ENCODE peak calls at places on chromosomes 3 and 15, in eight cellular contexts. One of them, this sample, is unnamed.

GRCh38 chr3:83513011-83513410 is 1445.8 kb upstream of the CADM2 start:
- DNase-seq in fibroblast of mammary gland: no peak
- DNase-seq in A549: no peak
- DNase-seq in GM12878: no peak
- DNase-seq in fibroblast of lung: no peak
- DNase-seq in body of pancreas: no peak
- DNase-seq in cardiac muscle cell: no peak
- DNase-seq in breast epithelium: no peak
- DNase-seq in this sample: no peak

GRCh38 chr3:129121016-129121791 is 400 bp downstream of the RAB43 start:
- DNase-seq in fibroblast of mammary gland: peak; percentile 19
- DNase-seq in A549: no peak
- DNase-seq in GM12878: no peak
- DNase-seq in fibroblast of lung: peak; percentile 26
- DNase-seq in body of pancreas: no peak
- DNase-seq in cardiac muscle cell: peak; percentile 30
- DNase-seq in breast epithelium: no peak
- DNase-seq in this sample: peak; percentile 47

GRCh38 chr3:70360985-70361384 is 48.5 kb upstream of the MDFIC2 start:
- DNase-seq in fibroblast of mammary gland: peak; percentile 47
- DNase-seq in A549: peak; percentile 54
- DNase-seq in GM12878: peak; percentile 19
- DNase-seq in fibroblast of lung: peak; percentile 48
- DNase-seq in body of pancreas: no peak
- DNase-seq in cardiac muscle cell: no peak
- DNase-seq in breast epithelium: no peak
- DNase-seq in this sample: peak; percentile 1

GRCh38 chr15:89860446-89860845 is 33.3 kb downstream of the AP3S2 start:
- DNase-seq in fibroblast of mammary gland: no peak
- DNase-seq in A549: no peak
- DNase-seq in GM12878: no peak
- DNase-seq in fibroblast of lung: no peak
- DNase-seq in body of pancreas: no peak
- DNase-seq in cardiac muscle cell: no peak
- DNase-seq in breast epithelium: no peak
- DNase-seq in this sample: peak; percentile 61

GRCh38 chr3:120025520-120025919 is 68.7 kb downstream of the GSK3B start:
- DNase-seq in fibroblast of mammary gland: peak; percentile 25
- DNase-seq in A549: no peak
- DNase-seq in GM12878: no peak
- DNase-seq in fibroblast of lung: no peak
- DNase-seq in body of pancreas: no peak
- DNase-seq in cardiac muscle cell: no peak
- DNase-seq in breast epithelium: no peak
- DNase-seq in this sample: no peak

GRCh38 chr15:40103864-40104271 is 4.8 kb downstream of the BMF start:
- DNase-seq in fibroblast of mammary gland: no peak
- DNase-seq in A549: no peak
- DNase-seq in GM12878: no peak
- DNase-seq in fibroblast of lung: no peak
- DNase-seq in body of pancreas: no peak
- DNase-seq in cardiac muscle cell: no peak
- DNase-seq in breast epithelium: no peak
- DNase-seq in this sample: no peak

GRCh38 chr15:48631191-48631770 is 14.2 kb downstream of the FBN1 start:
- DNase-seq in fibroblast of mammary gland: peak; percentile 59
- DNase-seq in A549: no peak
- DNase-seq in GM12878: no peak
- DNase-seq in fibroblast of lung: peak; percentile 29
- DNase-seq in body of pancreas: no peak
- DNase-seq in cardiac muscle cell: peak; percentile 15
- DNase-seq in breast epithelium: no peak
- DNase-seq in this sample: no peak

GRCh38 chr3:95424296-95424695 is 1361.4 kb downstream of the NSUN3 start:
- DNase-seq in fibroblast of mammary gland: no peak
- DNase-seq in A549: no peak
- DNase-seq in GM12878: no peak
- DNase-seq in fibroblast of lung: no peak
- DNase-seq in body of pancreas: no peak
- DNase-seq in cardiac muscle cell: no peak
- DNase-seq in breast epithelium: no peak
- DNase-seq in this sample: no peak

GRCh38 chr15:82165948-82166376 is 96.6 kb downstream of the EFL1 start:
- DNase-seq in fibroblast of mammary gland: peak; percentile 70
- DNase-seq in A549: no peak
- DNase-seq in GM12878: peak; percentile 12
- DNase-seq in fibroblast of lung: peak; percentile 40
- DNase-seq in body of pancreas: no peak
- DNase-seq in cardiac muscle cell: no peak
- DNase-seq in breast epithelium: no peak
- DNase-seq in this sample: peak; percentile 48

GRCh38 chr3:72977463-72977862 is 19.1 kb upstream of the PPP4R2 start:
- DNase-seq in fibroblast of mammary gland: no peak
- DNase-seq in A549: no peak
- DNase-seq in GM12878: no peak
- DNase-seq in fibroblast of lung: no peak
- DNase-seq in body of pancreas: no peak
- DNase-seq in cardiac muscle cell: no peak
- DNase-seq in breast epithelium: no peak
- DNase-seq in this sample: no peak
- H3K4me3 ChIP-seq in fibroblast of mammary gland: no peak overlapping the region
- H3K4me3 ChIP-seq in A549: no peak overlapping the region
- H3K4me3 ChIP-seq in GM12878: no peak overlapping the region
- H3K4me3 ChIP-seq in fibroblast of lung: no peak overlapping the region
- H3K4me3 ChIP-seq in body of pancreas: no peak overlapping the region
- H3K4me3 ChIP-seq in cardiac muscle cell: no peak overlapping the region
- H3K4me3 ChIP-seq in breast epithelium: no peak overlapping the region
- H3K4me3 ChIP-seq in this sample: no peak overlapping the region

GRCh38 chr3:107512108-107512507 is 10.7 kb upstream of the BBX start:
- DNase-seq in fibroblast of mammary gland: peak; percentile 4
- DNase-seq in A549: peak; percentile 5
- DNase-seq in GM12878: no peak
- DNase-seq in fibroblast of lung: no peak
- DNase-seq in body of pancreas: no peak
- DNase-seq in cardiac muscle cell: no peak
- DNase-seq in breast epithelium: no peak
- DNase-seq in this sample: peak; percentile 28
- TF ChIP-seq CTCF in fibroblast of mammary gland: peak; percentile 7
- TF ChIP-seq CTCF in A549: no peak
- TF ChIP-seq CTCF in GM12878: no peak
- TF ChIP-seq CTCF in fibroblast of lung: no peak
- TF ChIP-seq CTCF in body of pancreas: no peak
- TF ChIP-seq CTCF in cardiac muscle cell: peak; percentile 8
- TF ChIP-seq CTCF in breast epithelium: no peak
- TF ChIP-seq CTCF in this sample: peak; percentile 44

DNA sequence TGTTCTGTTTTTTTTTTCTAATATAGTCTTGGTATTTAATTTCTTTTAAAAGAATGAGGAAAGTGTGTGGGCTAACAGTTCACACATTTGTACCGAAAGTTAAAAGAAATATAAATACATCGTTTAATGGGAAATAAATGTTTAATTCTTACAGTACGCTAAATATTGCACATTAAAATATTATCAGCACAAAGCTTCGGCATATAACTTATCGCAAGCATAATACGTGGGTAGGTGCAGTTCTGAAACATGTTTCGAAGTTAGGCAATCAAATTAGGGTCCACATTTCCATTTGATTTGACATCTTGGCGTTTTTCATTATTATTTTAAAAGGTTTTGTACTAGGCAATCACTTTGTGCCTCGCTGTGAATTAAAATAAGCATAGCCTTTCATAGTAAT is 41.3 kb downstream of the VGLL4 start:
- DNase-seq in fibroblast of mammary gland: no peak
- DNase-seq in A549: no peak
- DNase-seq in GM12878: no peak
- DNase-seq in fibroblast of lung: no peak
- DNase-seq in body of pancreas: no peak
- DNase-seq in cardiac muscle cell: no peak
- DNase-seq in breast epithelium: no peak
- DNase-seq in this sample: no peak
- H3K4me3 ChIP-seq in fibroblast of mammary gland: no peak overlapping the region
- H3K4me3 ChIP-seq in A549: no peak overlapping the region
- H3K4me3 ChIP-seq in GM12878: peak overlapping the region; percentile 16
- H3K4me3 ChIP-seq in fibroblast of lung: no peak overlapping the region
- H3K4me3 ChIP-seq in body of pancreas: no peak overlapping the region
- H3K4me3 ChIP-seq in cardiac muscle cell: no peak overlapping the region
- H3K4me3 ChIP-seq in breast epithelium: no peak overlapping the region
- H3K4me3 ChIP-seq in this sample: no peak overlapping the region

GRCh38 chr3:118495243-118495642 is 539.4 kb downstream of the IGSF11 start:
- DNase-seq in fibroblast of mammary gland: no peak
- DNase-seq in A549: no peak
- DNase-seq in GM12878: no peak
- DNase-seq in fibroblast of lung: no peak
- DNase-seq in body of pancreas: no peak
- DNase-seq in cardiac muscle cell: no peak
- DNase-seq in breast epithelium: no peak
- DNase-seq in this sample: no peak
- TF ChIP-seq CTCF in fibroblast of mammary gland: no peak
- TF ChIP-seq CTCF in A549: no peak
- TF ChIP-seq CTCF in GM12878: no peak
- TF ChIP-seq CTCF in fibroblast of lung: no peak
- TF ChIP-seq CTCF in body of pancreas: no peak
- TF ChIP-seq CTCF in cardiac muscle cell: no peak
- TF ChIP-seq CTCF in breast epithelium: no peak
- TF ChIP-seq CTCF in this sample: no peak

This sample was measured in fibroblast of villous mesenchyme.